ENCODE peak calls at places on chromosomes 12 and 14, in seven cellular contexts. Y is iris pigment epithelial cell, W is substantia nigra, C is mesothelial cell of epicardium, E is GM10248, M is activated gamma-delta T cell treated with Interleukin-2 at 50 U/mL for 16 hours, L is transverse colon. Z is an unnamed sample.

GRCh38 chr12:53058674-53059433 is 9.0 kb downstream of the TNS2 start:
- DNase-seq in Y (no peak), W (no peak), C (no peak), E (no peak), M (no peak), L (no peak), Z (no peak)

GRCh38 chr12:3115078-3115477 is 37.9 kb downstream of the TSPAN9 start:
- DNase-seq in Y (no peak), W (no peak), C (no peak), E (no peak), M (no peak), L (no peak), Z (no peak)

GRCh38 chr14:20632831-20633771 is 8.4 kb downstream of the OR6S1 start:
- DNase-seq in Y (peak; percentile 93), W (no peak), C (no peak), E (peak; percentile 81), M (no peak), L (peak; percentile 59), Z (no peak)

GRCh38 chr12:115002434-115002833 is 318.5 kb upstream of the TBX3 start:
- DNase-seq in Y (no peak), W (no peak), C (no peak), E (no peak), M (no peak), L (no peak), Z (no peak)

GRCh38 chr12:52646613-52647012 is 5.4 kb downstream of the KRT2 start:
- DNase-seq in Y (no peak), W (no peak), C (no peak), E (no peak), M (no peak), L (no peak), Z (no peak)

GRCh38 chr12:13941258-13942249 is 39.8 kb downstream of the GRIN2B start:
- DNase-seq in Y (peak; percentile 16), W (no peak), C (no peak), E (peak; percentile 39), M (no peak), L (peak; percentile 78), Z (peak; percentile 15)

GRCh38 chr14:67137744-67138371 is 51.4 kb upstream of the GARIN2 start:
- DNase-seq in Y (peak; percentile 22), W (no peak), C (no peak), E (peak; percentile 25), M (no peak), L (no peak), Z (no peak)

GRCh38 chr12:103600967-103601728 is 14.1 kb downstream of the STAB2 start:
- DNase-seq in Y (no peak), W (no peak), C (no peak), E (no peak), M (no peak), L (no peak), Z (no peak)

GRCh38 chr12:113184098-113184899 is 979 bp downstream of the DDX54 start:
- DNase-seq in Y (no peak), W (no peak), C (no peak), E (no peak), M (no peak), L (no peak), Z (no peak)

GRCh38 chr12:65339161-65339560 is 60.7 kb downstream of the MSRB3 start:
- DNase-seq in Y (no peak), W (no peak), C (no peak), E (no peak), M (no peak), L (no peak), Z (no peak)

GRCh38 chr12:49776413-49776812 is 35.1 kb downstream of the TMBIM6 start:
- DNase-seq in Y (peak; percentile 78), W (peak; percentile 63), C (no peak), E (peak; percentile 78), M (peak; percentile 33), L (peak; percentile 59), Z (peak; percentile 48)

GRCh38 chr12:13171921-13172859 is 24.3 kb upstream of the EMP1 start:
- DNase-seq in Y (peak; percentile 55), W (no peak), C (peak; percentile 49), E (peak; percentile 22), M (no peak), L (peak; percentile 30), Z (no peak)

GRCh38 chr12:62758216-62758615 is 176.7 kb downstream of the PPM1H start:
- DNase-seq in Y (peak; percentile 73), W (no peak), C (no peak), E (no peak), M (no peak), L (no peak), Z (no peak)